ENCODE peak calls at places on chromosomes 2 and 18, in six cellular contexts. I is mesenchymal stem cell, P is IMR-90, M is H9, U is neuronal stem cell, W is H1. T is an unnamed sample.

GRCh38 chr2:20423847-20424246 is 23.0 kb upstream of the RHOB start:
- DNase-seq in I (peak), P (no peak), M (peak), U (no peak), W (no peak), T (no peak)

GRCh38 chr2:182824056-182824758 is 42.2 kb downstream of the FRZB start:
- DNase-seq in I (no peak), P (no peak), M (no peak), U (no peak), W (no peak), T (no peak)

GRCh38 chr2:101759162-101759561 is 61.7 kb downstream of the MAP4K4 start:
- DNase-seq in I (peak), P (peak), M (no peak), U (no peak), W (no peak), T (peak)

GRCh38 chr2:38099096-38099997 is 23.4 kb upstream of the CYP1B1 start:
- DNase-seq in I (peak), P (no peak), M (no peak), U (no peak), W (no peak), T (no peak)

GRCh38 chr2:126913329-126913728 is 14.6 kb downstream of the TEX51 start:
- DNase-seq in I (no peak), P (no peak), M (no peak), U (no peak), W (no peak), T (no peak)

GRCh38 chr2:209331291-209331844 is 92.5 kb upstream of the MAP2 start:
- DNase-seq in I (peak), P (peak), M (no peak), U (no peak), W (no peak), T (no peak)

GRCh38 chr2:137096693-137097092 is 331.3 kb downstream of the THSD7B start:
- DNase-seq in I (no peak), P (no peak), M (peak), U (no peak), W (no peak), T (no peak)

GRCh38 chr2:50529600-50530218 is 502.2 kb downstream of the NRXN1 start:
- DNase-seq in I (peak), P (peak), M (no peak), U (peak), W (no peak), T (peak)

GRCh38 chr2:162153608-162154224 is 1.7 kb upstream of the GCG start:
- DNase-seq in I (peak), P (peak), M (peak), U (peak), W (peak), T (peak)

GRCh38 chr2:230863442-230864121 is 1.2 kb upstream of the ITM2C start:
- DNase-seq in I (no peak), P (no peak), M (no peak), U (no peak), W (no peak), T (no peak)

GRCh38 chr2:18074476-18074875 is 196.0 kb downstream of the KCNS3 start:
- DNase-seq in I (peak), P (peak), M (no peak), U (no peak), W (no peak), T (no peak)

GRCh38 chr2:85536479-85536878 is 2.5 kb upstream of the MAT2A start:
- DNase-seq in I (peak), P (peak), M (no peak), U (no peak), W (no peak), T (no peak)

GRCh38 chr2:239826786-239827510 is 198.2 kb downstream of the NDUFA10 start:
- DNase-seq in I (no peak), P (no peak), M (peak), U (no peak), W (peak), T (no peak)

GRCh38 chr18:58277457-58277739 is 233.4 kb downstream of the NEDD4L start:
- DNase-seq in I (no peak), P (no peak), M (no peak), U (no peak), W (no peak), T (no peak)

GRCh38 chr2:182186132-182186735 is 200.6 kb downstream of the PPP1R1C start:
- DNase-seq in I (peak), P (peak), M (no peak), U (peak), W (no peak), T (peak)

GRCh38 chr2:105546623-105546964 is 147.7 kb upstream of the FHL2 start:
- DNase-seq in I (no peak), P (no peak), M (no peak), U (no peak), W (no peak), T (peak)

GRCh38 chr18:54203914-54204313 is 20.6 kb downstream of the MBD2 start:
- DNase-seq in I (no peak), P (no peak), M (no peak), U (no peak), W (no peak), T (no peak)

GRCh38 chr2:157803914-157804313 is 72.2 kb downstream of the ACVR1 start:
- DNase-seq in I (no peak), P (no peak), M (no peak), U (no peak), W (no peak), T (no peak)

GRCh38 chr2:8853406-8853805 is 16.0 kb upstream of the KIDINS220 start:
- DNase-seq in I (no peak), P (no peak), M (no peak), U (no peak), W (no peak), T (no peak)

GRCh38 chr2:202171246-202171833 is 67.1 kb downstream of the SUMO1 start:
- DNase-seq in I (peak), P (no peak), M (peak), U (peak), W (peak), T (no peak)

GRCh38 chr18:28175047-28175929 is 1.6 kb downstream of the CDH2 start:
- DNase-seq in I (peak), P (peak), M (peak), U (peak), W (no peak), T (no peak)

GRCh38 chr2:219498280-219499057 is at the start of gene GMPPA:
- DNase-seq in I (peak), P (peak), M (peak), U (peak), W (peak), T (peak)
- H2AK5ac ChIP-seq in I (peak), P (peak), M (no peak), U (peak), W (peak), T (peak)

DNA sequence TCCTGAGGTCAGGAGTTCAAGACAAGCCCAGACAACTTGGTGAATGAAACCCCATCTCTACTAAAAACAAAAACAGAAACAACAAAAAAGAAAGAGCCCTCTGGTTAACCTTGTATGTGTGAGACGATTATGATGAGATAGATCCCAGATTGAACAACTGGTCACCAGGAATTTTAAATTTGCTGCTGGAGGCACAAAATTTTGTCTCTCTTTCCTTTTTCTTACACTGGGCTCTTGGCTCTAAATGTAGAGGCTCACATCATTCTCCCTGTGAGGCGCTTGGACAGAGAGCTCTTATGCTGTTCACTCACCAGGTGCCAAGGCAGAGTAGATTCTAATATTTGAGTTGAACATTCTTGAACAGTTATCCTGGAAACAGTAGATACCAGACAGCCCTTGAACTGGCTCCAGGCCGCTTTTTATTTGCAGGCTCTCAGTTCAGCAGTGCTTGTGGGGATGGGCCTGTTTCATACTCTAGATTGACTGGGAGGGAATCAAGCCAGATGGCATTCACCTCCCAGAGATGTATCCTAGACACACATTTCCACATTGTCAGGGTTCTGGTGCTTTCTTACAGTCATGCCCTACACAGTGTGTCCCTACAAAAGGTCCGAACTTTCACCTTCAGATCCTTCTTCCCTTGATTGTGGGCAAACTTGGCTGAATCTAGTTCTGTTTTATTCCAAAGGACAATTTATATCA is 1159.6 kb downstream of the RPIA start:
- DNase-seq in I (no peak), P (no peak), M (no peak), U (no peak), W (no peak), T (no peak)
- H3K14ac ChIP-seq in I (no peak), P (no peak), M (no peak), U (no peak), W (no peak), T (no peak)

DNA sequence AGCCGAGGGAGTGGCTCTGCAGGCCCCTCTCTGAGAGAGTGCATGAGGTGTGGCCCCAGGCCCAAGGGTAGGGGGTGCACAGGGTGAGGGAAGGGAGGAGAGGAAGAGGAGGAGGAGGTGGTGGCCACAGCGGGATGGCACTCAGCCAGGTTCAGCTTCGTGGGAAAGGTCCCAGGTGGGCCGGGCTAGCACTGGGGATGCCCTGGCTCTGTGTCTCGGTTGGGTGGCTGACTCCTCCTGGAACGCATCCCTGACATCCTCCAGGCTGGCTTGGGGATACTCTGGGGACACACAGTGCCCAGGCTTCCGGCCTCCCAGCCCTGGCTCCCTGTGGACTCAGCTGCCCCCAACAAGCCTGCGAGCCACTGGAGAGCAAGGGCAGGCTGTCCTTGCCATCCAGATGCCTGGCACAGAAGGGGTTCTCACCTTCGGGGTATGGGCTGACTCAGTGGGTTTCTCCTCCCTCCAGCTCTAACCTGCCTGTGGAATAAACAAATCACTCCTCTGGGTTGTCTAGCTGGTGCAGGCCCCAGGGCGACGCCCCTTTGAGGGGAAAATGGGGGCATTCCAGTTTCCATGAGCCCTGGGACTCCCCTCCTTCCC is 582 bp upstream of the ZAP70 start:
- DNase-seq in I (no peak), P (no peak), M (no peak), U (no peak), W (no peak), T (no peak)
- H2AK5ac ChIP-seq in I (no peak), P (no peak), M (no peak), U (peak), W (no peak), T (peak)

DNA sequence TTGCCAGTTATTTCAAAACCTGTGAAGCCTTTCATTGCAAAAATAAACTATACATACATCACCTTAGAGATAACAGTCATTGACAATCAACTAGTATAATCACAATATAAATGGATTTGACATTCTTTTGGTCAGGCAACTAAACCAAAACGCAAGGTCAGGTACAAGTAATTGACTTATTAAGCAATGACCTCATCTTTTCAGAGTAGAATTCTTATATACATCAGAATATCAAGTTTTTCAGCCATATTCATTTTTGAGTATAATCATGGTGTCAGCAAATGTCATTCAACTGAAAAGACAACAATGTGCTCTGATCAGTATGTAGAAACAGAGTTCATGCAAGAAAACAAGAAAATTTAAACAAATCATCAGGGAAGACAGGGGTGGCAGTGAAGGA is 208.6 kb downstream of the TGIF1 start:
- DNase-seq in I (no peak), P (no peak), M (no peak), U (no peak), W (no peak), T (no peak)
- H3K14ac ChIP-seq in I (no peak), P (no peak), M (no peak), U (no peak), W (no peak), T (no peak)

T was measured in trophoblast cell.